ENCODE peak calls at places on chromosomes 2 and 18, in four cellular contexts. Y, L, G and D are unnamed samples.

GRCh38 chr18:59456657-59457056 is 97.6 kb upstream of the LMAN1 start:
- DNase-seq in G (no peak), L (no peak), Y (no peak), D (no peak)

GRCh38 chr2:28636491-28636890 is 115.1 kb upstream of the PPP1CB start:
- DNase-seq in G (no peak), L (no peak), Y (no peak), D (no peak)

GRCh38 chr2:25606892-25607291 is 66.5 kb downstream of the DTNB start:
- DNase-seq in L (no peak), Y (peak; percentile 46), G (peak; percentile 50), D (peak; percentile 60)

GRCh38 chr18:35497334-35498197 is at the start of gene INO80C:
- DNase-seq in L (peak; percentile 88), G (peak; percentile 97), Y (peak; percentile 85), D (peak; percentile 92)

GRCh38 chr2:27154990-27155615 is 6.3 kb downstream of the TCF23 start:
- DNase-seq in G (no peak), Y (no peak), L (no peak), D (no peak)

GRCh38 chr2:228545041-228545440 is 363.6 kb upstream of the SPHKAP start:
- DNase-seq in Y (no peak), G (no peak), L (no peak), D (no peak)

GRCh38 chr2:161238559-161239415 is 69.4 kb upstream of the PSMD14 start:
- DNase-seq in G (no peak), Y (no peak), L (peak; percentile 90), D (peak; percentile 8)

GRCh38 chr2:217186565-217187218 is 326.8 kb upstream of the TNP1 start:
- DNase-seq in G (no peak), L (no peak), Y (no peak), D (no peak)

GRCh38 chr18:45540146-45540545 is 75.1 kb upstream of the SLC14A2 start:
- DNase-seq in Y (no peak), L (peak; percentile 38), G (no peak), D (no peak)

GRCh38 chr2:39728941-39729351 is 50.1 kb downstream of the THUMPD2 start:
- DNase-seq in L (peak; percentile 63), G (peak; percentile 58), Y (peak; percentile 58), D (peak; percentile 56)

GRCh38 chr2:234500394-234501006 is 3.6 kb upstream of the ARL4C start:
- DNase-seq in G (peak; percentile 23), L (peak; percentile 46), Y (peak; percentile 66), D (no peak)

GRCh38 chr18:9790261-9790660 is 82.2 kb downstream of the RAB31 start:
- DNase-seq in G (no peak), Y (no peak), L (no peak), D (no peak)

GRCh38 chr2:11285499-11285898 is 58.9 kb downstream of the ROCK2 start:
- DNase-seq in G (no peak), L (no peak), Y (no peak), D (no peak)

GRCh38 chr2:239770240-239770639 is 254.9 kb downstream of the NDUFA10 start:
- DNase-seq in L (no peak), G (no peak), Y (no peak), D (no peak)

GRCh38 chr2:121254748-121255147 is 30.3 kb downstream of the TFCP2L1 start:
- DNase-seq in Y (no peak), L (no peak), G (no peak), D (no peak)

GRCh38 chr2:85175369-85176299 is 42.4 kb downstream of the TCF7L1 start:
- DNase-seq in L (no peak), Y (peak; percentile 66), G (no peak), D (no peak)

GRCh38 chr18:9673296-9674251 is 34.5 kb upstream of the RAB31 start:
- DNase-seq in G (peak; percentile 73), Y (peak; percentile 86), L (no peak), D (peak; percentile 94)

GRCh38 chr18:73717570-73717969 is 430.1 kb downstream of the FBXO15 start:
- DNase-seq in Y (no peak), L (no peak), G (no peak), D (no peak)

GRCh38 chr2:168766600-168766999 is 35.8 kb upstream of the NOSTRIN start:
- DNase-seq in Y (no peak), L (no peak), G (no peak), D (no peak)

GRCh38 chr2:3241971-3242746 is 135.5 kb downstream of the EIPR1 start:
- DNase-seq in L (no peak), G (no peak), Y (no peak), D (no peak)

GRCh38 chr2:170679607-170680079 is 35.5 kb upstream of the SP5 start:
- DNase-seq in Y (peak; percentile 42), L (no peak), G (peak; percentile 56), D (no peak)

GRCh38 chr2:127014630-127015029 is 92.3 kb downstream of the BIN1 start:
- DNase-seq in L (no peak), Y (no peak), G (no peak), D (no peak)

GRCh38 chr2:142130111-142131015 is 453 bp downstream of the LRP1B start:
- DNase-seq in G (no peak), L (peak; percentile 56), Y (peak; percentile 15), D (no peak)

GRCh38 chr18:59238385-59238784 is 18.4 kb downstream of the GRP start:
- DNase-seq in G (no peak), Y (no peak), L (no peak), D (no peak)

GRCh38 chr18:12113999-12114646 is 20.5 kb downstream of the ANKRD62 start:
- DNase-seq in Y (no peak), G (no peak), L (no peak), D (no peak)

GRCh38 chr18:21314721-21315120 is 72.7 kb downstream of the GREB1L start:
- DNase-seq in Y (no peak), L (no peak), G (no peak), D (no peak)

GRCh38 chr2:29253495-29253894 is 138.3 kb downstream of the CLIP4 start:
- DNase-seq in G (no peak), Y (no peak), L (no peak), D (no peak)

GRCh38 chr2:62112192-62112591 is 83.7 kb upstream of the B3GNT2 start:
- DNase-seq in G (no peak), Y (no peak), L (no peak), D (no peak)

GRCh38 chr2:193869564-193869963 is 1674.8 kb upstream of the TMEFF2 start:
- DNase-seq in L (no peak), Y (no peak), G (no peak), D (no peak)

GRCh38 chr18:57026316-57026715 is 120.6 kb upstream of the BOD1L2 start:
- DNase-seq in L (no peak), G (no peak), Y (no peak), D (no peak)

GRCh38 chr2:5673148-5673860 is 18.9 kb upstream of the SOX11 start:
- DNase-seq in G (no peak), L (no peak), Y (no peak), D (no peak)
- TF ChIP-seq HMGXB4 in G (no peak), L (no peak), Y (no peak), D (no peak)

GRCh38 chr2:102801858-102802699 is 40.2 kb downstream of the TMEM182 start:
- DNase-seq in L (no peak), G (no peak), Y (peak; percentile 33), D (no peak)

GRCh38 chr2:102803897-102804217 is 42.0 kb downstream of the TMEM182 start:
- DNase-seq in Y (no peak), G (no peak), L (no peak), D (no peak)

GRCh38 chr2:102803041-102803896 is 41.4 kb downstream of the TMEM182 start:
- DNase-seq in Y (peak; percentile 44), L (no peak), G (no peak), D (no peak)

GRCh38 chr2:102809291-102810189 is 47.7 kb downstream of the TMEM182 start:
- DNase-seq in L (no peak), G (no peak), Y (peak; percentile 26), D (no peak)

DNA sequence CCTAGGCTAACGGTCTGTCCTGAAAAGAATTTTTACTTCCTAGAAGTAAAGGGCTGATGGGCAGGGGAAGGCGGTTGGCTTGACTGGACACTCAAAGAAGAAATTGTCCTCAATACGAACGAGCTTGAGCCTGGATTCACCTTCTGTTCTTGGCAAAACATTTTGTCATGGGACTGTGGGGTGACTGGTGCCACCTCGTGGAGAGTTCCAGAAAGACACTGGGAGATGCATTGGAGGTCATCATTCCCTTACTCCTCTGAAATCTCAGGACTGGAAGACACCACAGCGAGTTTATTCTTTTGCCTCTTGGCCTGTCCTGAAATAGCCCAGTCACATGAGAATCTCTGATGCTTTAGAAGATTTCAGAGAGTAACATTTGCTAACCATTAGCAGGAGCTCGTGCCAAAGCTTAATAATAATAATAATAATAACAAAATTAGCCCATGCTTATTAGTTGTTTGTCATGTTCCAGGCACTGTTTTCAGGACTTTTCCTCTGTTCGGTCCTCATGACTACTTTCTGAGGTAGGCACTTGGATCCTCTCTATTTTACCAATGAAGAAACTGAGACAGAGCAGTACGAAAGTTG is 44.5 kb downstream of the TMEM182 start:
- DNase-seq in G (peak; percentile 74), L (peak; percentile 81), Y (peak; percentile 73), D (peak; percentile 54)
- TF ChIP-seq HMGXB4 in G (no peak), L (no peak), Y (no peak), D (no peak)

DNA sequence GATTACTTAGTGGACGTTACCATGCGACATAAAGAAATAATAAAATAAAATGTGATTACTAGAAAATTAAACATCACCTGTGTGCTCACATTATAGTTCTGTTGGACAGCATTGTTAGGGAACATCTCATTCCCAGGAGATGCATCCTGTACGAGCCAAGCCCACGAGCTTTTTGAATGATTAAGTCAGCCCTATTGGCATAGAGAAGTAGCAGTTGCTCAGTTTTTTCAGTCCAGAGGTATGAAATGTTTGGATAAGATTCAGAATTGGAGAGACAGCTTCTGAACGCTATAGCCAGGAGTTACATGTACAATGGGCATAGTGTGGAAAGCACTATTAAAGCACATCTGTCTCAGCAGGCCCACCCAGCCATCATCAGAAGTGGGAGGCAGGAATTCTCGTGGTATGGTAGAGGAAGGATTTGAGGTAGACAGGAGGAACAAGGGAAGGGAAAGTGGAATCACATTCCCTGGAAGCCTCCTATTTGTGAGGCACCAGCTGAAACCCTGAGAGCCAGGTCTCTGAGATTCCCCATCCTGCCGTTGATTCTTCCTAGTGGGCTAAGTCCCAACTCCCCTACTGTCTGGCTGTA is 8.6 kb downstream of the SPATS2L start:
- DNase-seq in G (no peak), Y (no peak), L (no peak), D (no peak)
- TF ChIP-seq HMGXB4 in G (no peak), Y (no peak), L (no peak), D (no peak)

DNA sequence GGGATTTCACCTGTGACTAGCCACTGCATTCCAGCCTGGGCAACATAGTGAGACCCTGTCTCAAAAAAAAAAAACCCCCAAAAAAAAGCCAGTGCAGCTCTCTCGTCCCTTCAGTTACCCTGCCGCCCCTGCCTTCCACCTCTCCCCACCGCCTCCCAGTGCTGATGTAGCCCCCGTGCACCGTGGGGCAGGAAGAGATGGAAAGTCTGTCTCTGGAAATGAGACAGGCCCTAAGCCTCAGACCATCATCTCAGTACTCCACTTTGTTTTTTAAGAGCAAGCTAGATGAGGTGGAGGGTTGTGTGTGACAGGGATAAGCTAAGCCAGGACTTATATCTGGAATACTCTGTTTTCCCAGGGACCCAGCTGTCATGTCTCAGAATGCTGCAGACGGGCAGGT is 32.0 kb downstream of the MERTK start:
- DNase-seq in Y (no peak), L (no peak), G (no peak), D (no peak)
- TF ChIP-seq HMGXB4 in Y (no peak), L (no peak), G (no peak), D (no peak)